ENCODE peak calls at places on chromosomes 16 and 17, in four cellular contexts. W is GM12878, O is K562, U is HepG2. Z is an unnamed sample.

GRCh38 chr17:72514888-72515287 is 394.1 kb downstream of the SOX9 start:
- DNase-seq in W (no peak), O (no peak), U (no peak), Z (no peak)

GRCh38 chr17:78862073-78863023 is 21.7 kb upstream of the USP36 start:
- DNase-seq in W (no peak), O (peak), U (peak), Z (no peak)

GRCh38 chr17:56160395-56160889 is 7.2 kb downstream of the ANKFN1 start:
- DNase-seq in W (no peak), O (no peak), U (no peak), Z (no peak)

GRCh38 chr17:43521389-43521788 is 24.8 kb downstream of the ETV4 start:
- DNase-seq in W (no peak), O (no peak), U (no peak), Z (no peak)

GRCh38 chr16:79008869-79009179 is 591.7 kb downstream of the MAF start:
- DNase-seq in W (no peak), O (no peak), U (no peak), Z (no peak)

GRCh38 chr16:14307623-14308356 is 236.7 kb downstream of the MRTFB start:
- DNase-seq in W (no peak), O (no peak), U (no peak), Z (no peak)

GRCh38 chr17:37188157-37188556 is 187.6 kb upstream of the C17orf78 start:
- DNase-seq in W (no peak), O (no peak), U (no peak), Z (no peak)

GRCh38 chr17:81097134-81097942 is 62.4 kb downstream of the BAIAP2 start:
- DNase-seq in W (no peak), O (peak), U (peak), Z (peak)

GRCh38 chr17:1491406-1492248 is 859 bp downstream of the MYO1C start:
- DNase-seq in W (no peak), O (peak), U (no peak), Z (peak)

GRCh38 chr16:84138824-84139627 is 6.0 kb downstream of the HSDL1 start:
- DNase-seq in W (peak), O (peak), U (peak), Z (peak)

GRCh38 chr16:70800798-70801480 is at the start of gene VAC14:
- DNase-seq in W (peak), O (peak), U (peak), Z (peak)

GRCh38 chr17:1224330-1224729 is 44.5 kb upstream of the ABR start:
- DNase-seq in W (no peak), O (no peak), U (no peak), Z (no peak)

GRCh38 chr17:82297804-82298537 is 19.4 kb downstream of the CD7 start:
- DNase-seq in W (peak), O (peak), U (no peak), Z (no peak)

GRCh38 chr17:30716461-30717289 is 107.8 kb downstream of the CRLF3 start:
- DNase-seq in W (no peak), O (no peak), U (no peak), Z (no peak)

GRCh38 chr17:73308017-73308823 is 3.6 kb downstream of the CDC42EP4 start:
- DNase-seq in W (no peak), O (peak), U (peak), Z (no peak)

GRCh38 chr16:278863-279366 is 1.5 kb upstream of the ARHGDIG start:
- DNase-seq in W (peak), O (no peak), U (peak), Z (no peak)

GRCh38 chr16:67198238-67198734 is 645 bp upstream of the ELMO3 start:
- DNase-seq in W (no peak), O (no peak), U (no peak), Z (no peak)

GRCh38 chr16:85556456-85557082 is 56.6 kb upstream of the GSE1 start:
- DNase-seq in W (no peak), O (peak), U (no peak), Z (peak)

GRCh38 chr16:30775131-30775380 is 11.9 kb downstream of the ZNF629 start:
- DNase-seq in W (no peak), O (no peak), U (no peak), Z (no peak)

GRCh38 chr16:4272114-4272954 is 489 bp downstream of the TFAP4 start:
- DNase-seq in W (no peak), O (peak), U (peak), Z (peak)

GRCh38 chr17:66840061-66840460 is 5.1 kb downstream of the CACNG5 start:
- DNase-seq in W (no peak), O (no peak), U (no peak), Z (no peak)

GRCh38 chr17:13311301-13311700 is 290.4 kb downstream of the HS3ST3A1 start:
- DNase-seq in W (no peak), O (no peak), U (no peak), Z (no peak)

GRCh38 chr16:29982560-29983419 is 9.1 kb downstream of the TAOK2 start:
- DNase-seq in W (no peak), O (no peak), U (no peak), Z (no peak)

GRCh38 chr16:87461466-87461975 is 31.3 kb downstream of the ZCCHC14 start:
- DNase-seq in W (no peak), O (peak), U (peak), Z (peak)

GRCh38 chr16:49282690-49283375 is 1.2 kb upstream of the CBLN1 start:
- DNase-seq in W (no peak), O (no peak), U (peak), Z (peak)

GRCh38 chr17:81487487-81488275 is 24.9 kb downstream of the ACTG1 start:
- DNase-seq in W (no peak), O (peak), U (peak), Z (peak)

GRCh38 chr17:75516619-75517276 is 420 bp downstream of the TSEN54 start:
- DNase-seq in W (no peak), O (no peak), U (no peak), Z (peak)

GRCh38 chr16:27228036-27228435 is 24.7 kb downstream of the KDM8 start:
- DNase-seq in W (no peak), O (no peak), U (no peak), Z (no peak)

GRCh38 chr17:38421224-38421841 is 6.9 kb upstream of the ARHGAP23 start:
- DNase-seq in W (no peak), O (no peak), U (no peak), Z (no peak)

GRCh38 chr16:15966420-15967222 is 17.2 kb downstream of the ABCC1 start:
- DNase-seq in W (no peak), O (no peak), U (no peak), Z (no peak)

GRCh38 chr17:47694818-47695663 is 1.1 kb downstream of the TBKBP1 start:
- DNase-seq in W (no peak), O (peak), U (no peak), Z (no peak)

GRCh38 chr16:19269098-19269497 is 16.4 kb upstream of the CLEC19A start:
- DNase-seq in W (no peak), O (no peak), U (no peak), Z (no peak)

GRCh38 chr16:64983226-64983625 is 138.6 kb downstream of the CDH11 start:
- DNase-seq in W (no peak), O (no peak), U (no peak), Z (no peak)

GRCh38 chr17:5555254-5555653 is 29.1 kb downstream of the NLRP1 start:
- DNase-seq in W (no peak), O (no peak), U (no peak), Z (peak)

GRCh38 chr17:28225271-28225670 is 93.7 kb upstream of the TMEM97 start:
- DNase-seq in W (no peak), O (no peak), U (no peak), Z (no peak)

GRCh38 chr17:47684535-47685193 is 9.3 kb upstream of the TBKBP1 start:
- DNase-seq in W (no peak), O (no peak), U (no peak), Z (no peak)

GRCh38 chr17:17959520-17960361 is 12.5 kb downstream of the TOM1L2 start:
- DNase-seq in W (peak), O (no peak), U (no peak), Z (no peak)

GRCh38 chr16:24852281-24852721 is 6.5 kb downstream of the SLC5A11 start:
- DNase-seq in W (no peak), O (no peak), U (no peak), Z (no peak)

GRCh38 chr16:24849641-24850040 is 3.9 kb downstream of the SLC5A11 start:
- DNase-seq in W (no peak), O (no peak), U (no peak), Z (no peak)

GRCh38 chr16:24851700-24852099 is 5.9 kb downstream of the SLC5A11 start:
- DNase-seq in W (no peak), O (no peak), U (no peak), Z (no peak)

GRCh38 chr16:24848065-24848464 is 2.3 kb downstream of the SLC5A11 start:
- DNase-seq in W (no peak), O (no peak), U (no peak), Z (no peak)

GRCh38 chr16:24850289-24850931 is 4.6 kb downstream of the SLC5A11 start:
- DNase-seq in W (no peak), O (no peak), U (no peak), Z (no peak)
- TF ChIP-seq BHLHE40 in W (no peak), O (no peak), U (no peak), Z (no peak)

GRCh38 chr17:3801792-3802191 is 804 bp upstream of the ITGAE start:
- DNase-seq in W (no peak), O (no peak), U (no peak), Z (no peak)

GRCh38 chr17:3801043-3801746 is at the start of gene ITGAE:
- DNase-seq in W (no peak), O (no peak), U (no peak), Z (no peak)

GRCh38 chr17:3802461-3803307 is 1.7 kb upstream of the ITGAE start:
- DNase-seq in W (no peak), O (no peak), U (peak), Z (no peak)

GRCh38 chr17:3804503-3804931 is 3.5 kb upstream of the ITGAE start:
- DNase-seq in W (peak), O (no peak), U (peak), Z (no peak)

DNA sequence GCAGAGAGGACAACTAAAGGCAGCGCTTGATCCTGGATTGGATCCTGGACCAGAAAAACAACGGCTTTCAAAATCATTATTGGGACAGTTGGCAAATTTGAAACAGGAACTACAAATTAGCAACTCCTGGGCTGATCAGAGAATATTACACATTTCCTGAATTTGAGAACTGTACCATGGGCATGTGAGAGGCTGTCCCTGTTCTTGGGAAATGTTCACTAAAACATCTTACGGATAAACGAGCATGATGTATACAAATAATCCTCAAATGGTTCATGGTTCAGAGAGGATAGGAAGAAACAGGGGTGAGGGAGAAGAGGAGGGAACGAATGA is 2.3 kb upstream of the ITGAE start:
- DNase-seq in W (no peak), O (no peak), U (no peak), Z (no peak)
- TF ChIP-seq SP1 in W (no peak), O (no peak), U (no peak), Z (no peak)

GRCh38 chr16:81468269-81468902 is 23.8 kb downstream of the CMIP start:
- DNase-seq in W (no peak), O (no peak), U (no peak), Z (no peak)

GRCh38 chr16:81470796-81471636 is 26.4 kb downstream of the CMIP start:
- DNase-seq in W (no peak), O (no peak), U (no peak), Z (no peak)

GRCh38 chr16:81469183-81469677 is 24.6 kb downstream of the CMIP start:
- DNase-seq in W (no peak), O (no peak), U (no peak), Z (no peak)

GRCh38 chr16:81471882-81472281 is 27.3 kb downstream of the CMIP start:
- DNase-seq in W (no peak), O (no peak), U (no peak), Z (no peak)

GRCh38 chr16:81469710-81470481 is 25.3 kb downstream of the CMIP start:
- DNase-seq in W (peak), O (no peak), U (no peak), Z (no peak)
- TF ChIP-seq TARDBP in W (no peak), O (no peak), U (no peak), Z (no peak)

GRCh38 chr17:64259922-64260321 is 3.1 kb downstream of the TEX2 start:
- DNase-seq in W (no peak), O (no peak), U (no peak), Z (no peak)
- TF ChIP-seq BHLHE40 in W (no peak), O (no peak), U (no peak), Z (no peak)

GRCh38 chr16:51133691-51134090 is 17.4 kb downstream of the SALL1 start:
- DNase-seq in W (no peak), O (no peak), U (no peak), Z (no peak)

GRCh38 chr16:51134269-51134812 is 16.7 kb downstream of the SALL1 start:
- DNase-seq in W (no peak), O (no peak), U (no peak), Z (no peak)

GRCh38 chr16:51131619-51132018 is 19.5 kb downstream of the SALL1 start:
- DNase-seq in W (no peak), O (no peak), U (no peak), Z (no peak)

GRCh38 chr16:51133130-51133529 is 17.9 kb downstream of the SALL1 start:
- DNase-seq in W (no peak), O (no peak), U (no peak), Z (no peak)

GRCh38 chr16:51132484-51132883 is 18.6 kb downstream of the SALL1 start:
- DNase-seq in W (no peak), O (no peak), U (peak), Z (no peak)
- TF ChIP-seq SP1 in W (no peak), O (no peak), U (no peak), Z (no peak)

DNA sequence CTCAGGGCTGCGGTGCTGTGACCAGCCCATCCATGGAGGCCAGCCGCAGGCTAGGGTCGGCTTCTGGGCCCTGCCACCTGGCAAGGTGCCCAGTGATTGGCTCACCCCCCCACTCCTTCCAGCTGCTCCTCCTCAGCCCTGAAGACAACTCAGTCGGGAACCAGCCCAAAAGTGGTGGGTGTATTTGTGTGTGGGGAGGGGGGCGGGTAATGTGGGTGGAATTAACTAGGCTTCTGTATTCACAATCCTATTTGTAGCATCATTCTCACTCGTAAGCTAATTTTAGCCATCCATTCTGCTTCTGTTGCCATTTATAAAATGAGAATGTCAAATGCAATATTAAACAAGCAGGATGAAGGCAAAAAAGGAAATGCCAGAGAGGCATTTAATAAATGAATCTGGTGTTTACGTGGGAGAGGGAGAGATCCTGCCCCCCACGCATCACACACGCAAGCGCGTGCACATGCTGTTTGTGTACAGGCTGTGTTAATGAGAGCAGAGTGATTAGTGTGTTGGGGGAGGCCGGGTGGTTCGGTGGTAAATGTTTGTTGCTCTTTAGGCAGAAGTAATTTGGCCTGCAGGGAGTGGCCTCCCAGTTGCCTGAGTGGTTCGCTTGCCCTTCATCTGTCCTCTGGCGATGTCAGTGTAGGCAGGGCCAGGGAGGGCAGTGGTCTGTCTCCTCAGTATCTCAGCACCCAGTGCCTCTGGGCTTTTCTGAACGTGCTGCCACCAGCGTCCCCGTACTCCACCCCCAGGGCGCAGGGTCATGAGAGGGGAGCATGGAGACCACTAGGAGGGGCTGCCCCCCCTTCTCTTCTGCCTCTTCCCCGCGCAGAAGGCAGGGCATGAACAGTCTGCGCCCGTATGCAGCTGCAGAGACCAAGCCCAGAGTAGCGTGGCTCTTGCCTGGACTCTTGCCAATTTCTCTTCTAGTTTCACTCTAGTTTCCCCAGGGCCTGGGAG is 140.0 kb downstream of the CCDC182 start:
- DNase-seq in W (peak), O (no peak), U (no peak), Z (no peak)
- TF ChIP-seq TARDBP in W (no peak), O (no peak), U (no peak), Z (no peak)